ENCODE peak calls at places on chromosomes 12 and 14, in eight cellular contexts. One of them, this sample, is unnamed.

GRCh38 chr12:88763536-88764100 is 183.3 kb upstream of the KITLG start:
- DNase-seq in MCF 10A: no peak
- DNase-seq in T-helper 1 cell: no peak
- DNase-seq in RWPE1: no peak
- DNase-seq in pancreas: no peak
- DNase-seq in stimulated activated naive CD4-positive, alpha-beta T cell: no peak
- DNase-seq in GM06990: no peak
- DNase-seq in SK-N-MC: no peak
- DNase-seq in this sample: no peak

GRCh38 chr12:45409966-45410365 is 194.1 kb downstream of the ANO6 start:
- DNase-seq in T-helper 1 cell: no peak
- DNase-seq in GM06990: no peak
- DNase-seq in RWPE1: no peak
- DNase-seq in SK-N-MC: no peak
- DNase-seq in MCF 10A: no peak
- DNase-seq in pancreas: no peak
- DNase-seq in stimulated activated naive CD4-positive, alpha-beta T cell: no peak
- DNase-seq in this sample: no peak

GRCh38 chr12:7712841-7713442 is 1.7 kb downstream of the DPPA3 start:
- DNase-seq in MCF 10A: no peak
- DNase-seq in SK-N-MC: no peak
- DNase-seq in GM06990: no peak
- DNase-seq in RWPE1: no peak
- DNase-seq in pancreas: no peak
- DNase-seq in stimulated activated naive CD4-positive, alpha-beta T cell: no peak
- DNase-seq in T-helper 1 cell: no peak
- DNase-seq in this sample: no peak

GRCh38 chr14:99902925-99903324 is 109.7 kb downstream of the EML1 start:
- DNase-seq in GM06990: no peak
- DNase-seq in stimulated activated naive CD4-positive, alpha-beta T cell: no peak
- DNase-seq in RWPE1: no peak
- DNase-seq in SK-N-MC: no peak
- DNase-seq in MCF 10A: no peak
- DNase-seq in T-helper 1 cell: no peak
- DNase-seq in pancreas: no peak
- DNase-seq in this sample: no peak

GRCh38 chr12:132907216-132907615 is 19.8 kb upstream of the CHFR start:
- DNase-seq in stimulated activated naive CD4-positive, alpha-beta T cell: no peak
- DNase-seq in GM06990: no peak
- DNase-seq in pancreas: no peak
- DNase-seq in SK-N-MC: no peak
- DNase-seq in MCF 10A: no peak
- DNase-seq in T-helper 1 cell: no peak
- DNase-seq in RWPE1: no peak
- DNase-seq in this sample: no peak

GRCh38 chr12:61302282-61302681 is 957.9 kb upstream of the USP15 start:
- DNase-seq in MCF 10A: no peak
- DNase-seq in pancreas: no peak
- DNase-seq in T-helper 1 cell: no peak
- DNase-seq in SK-N-MC: no peak
- DNase-seq in RWPE1: no peak
- DNase-seq in GM06990: no peak
- DNase-seq in stimulated activated naive CD4-positive, alpha-beta T cell: no peak
- DNase-seq in this sample: no peak

GRCh38 chr12:78096909-78097597 is 266.4 kb downstream of the NAV3 start:
- DNase-seq in pancreas: no peak
- DNase-seq in MCF 10A: no peak
- DNase-seq in SK-N-MC: no peak
- DNase-seq in RWPE1: no peak
- DNase-seq in GM06990: no peak
- DNase-seq in stimulated activated naive CD4-positive, alpha-beta T cell: no peak
- DNase-seq in T-helper 1 cell: no peak
- DNase-seq in this sample: no peak

GRCh38 chr14:32370720-32371119 is 41.6 kb downstream of the AKAP6 start:
- DNase-seq in stimulated activated naive CD4-positive, alpha-beta T cell: no peak
- DNase-seq in T-helper 1 cell: no peak
- DNase-seq in RWPE1: peak
- DNase-seq in MCF 10A: peak
- DNase-seq in GM06990: no peak
- DNase-seq in SK-N-MC: no peak
- DNase-seq in pancreas: no peak
- DNase-seq in this sample: no peak

GRCh38 chr12:88860846-88861245 is 280.6 kb upstream of the KITLG start:
- DNase-seq in SK-N-MC: no peak
- DNase-seq in MCF 10A: no peak
- DNase-seq in pancreas: no peak
- DNase-seq in T-helper 1 cell: no peak
- DNase-seq in RWPE1: no peak
- DNase-seq in GM06990: no peak
- DNase-seq in stimulated activated naive CD4-positive, alpha-beta T cell: no peak
- DNase-seq in this sample: no peak

GRCh38 chr12:4545195-4545594 is 6.5 kb downstream of the RAD51AP1 start:
- DNase-seq in pancreas: no peak
- DNase-seq in MCF 10A: no peak
- DNase-seq in T-helper 1 cell: no peak
- DNase-seq in stimulated activated naive CD4-positive, alpha-beta T cell: no peak
- DNase-seq in SK-N-MC: no peak
- DNase-seq in RWPE1: no peak
- DNase-seq in GM06990: no peak
- DNase-seq in this sample: no peak

GRCh38 chr14:98808494-98809407 is 463.2 kb downstream of the BCL11B start:
- DNase-seq in SK-N-MC: no peak
- DNase-seq in MCF 10A: peak
- DNase-seq in pancreas: no peak
- DNase-seq in RWPE1: peak
- DNase-seq in T-helper 1 cell: no peak
- DNase-seq in GM06990: no peak
- DNase-seq in stimulated activated naive CD4-positive, alpha-beta T cell: no peak
- DNase-seq in this sample: no peak

GRCh38 chr12:130978785-130979184 is 25.1 kb downstream of the ADGRD1 start:
- DNase-seq in SK-N-MC: no peak
- DNase-seq in pancreas: no peak
- DNase-seq in GM06990: no peak
- DNase-seq in RWPE1: no peak
- DNase-seq in stimulated activated naive CD4-positive, alpha-beta T cell: no peak
- DNase-seq in MCF 10A: no peak
- DNase-seq in T-helper 1 cell: no peak
- DNase-seq in this sample: no peak

GRCh38 chr12:67765969-67766368 is 117.4 kb downstream of the DYRK2 start:
- DNase-seq in T-helper 1 cell: no peak
- DNase-seq in RWPE1: no peak
- DNase-seq in pancreas: no peak
- DNase-seq in GM06990: no peak
- DNase-seq in SK-N-MC: no peak
- DNase-seq in stimulated activated naive CD4-positive, alpha-beta T cell: no peak
- DNase-seq in MCF 10A: no peak
- DNase-seq in this sample: no peak

GRCh38 chr12:67048371-67048770 is 220.8 kb upstream of the CAND1 start:
- DNase-seq in pancreas: no peak
- DNase-seq in GM06990: no peak
- DNase-seq in stimulated activated naive CD4-positive, alpha-beta T cell: no peak
- DNase-seq in RWPE1: no peak
- DNase-seq in T-helper 1 cell: no peak
- DNase-seq in MCF 10A: peak
- DNase-seq in SK-N-MC: no peak
- DNase-seq in this sample: no peak

GRCh38 chr12:75130811-75131210 is 78.8 kb downstream of the KCNC2 start:
- DNase-seq in T-helper 1 cell: no peak
- DNase-seq in MCF 10A: peak
- DNase-seq in pancreas: no peak
- DNase-seq in GM06990: no peak
- DNase-seq in stimulated activated naive CD4-positive, alpha-beta T cell: no peak
- DNase-seq in RWPE1: peak
- DNase-seq in SK-N-MC: no peak
- DNase-seq in this sample: no peak

GRCh38 chr12:19507823-19508222 is 68.5 kb downstream of the AEBP2 start:
- DNase-seq in T-helper 1 cell: no peak
- DNase-seq in MCF 10A: peak
- DNase-seq in GM06990: no peak
- DNase-seq in SK-N-MC: no peak
- DNase-seq in RWPE1: no peak
- DNase-seq in stimulated activated naive CD4-positive, alpha-beta T cell: no peak
- DNase-seq in pancreas: no peak
- DNase-seq in this sample: no peak

GRCh38 chr12:21989819-21990412 is 48.7 kb upstream of the ABCC9 start:
- DNase-seq in MCF 10A: peak
- DNase-seq in SK-N-MC: no peak
- DNase-seq in stimulated activated naive CD4-positive, alpha-beta T cell: no peak
- DNase-seq in GM06990: no peak
- DNase-seq in pancreas: no peak
- DNase-seq in RWPE1: peak
- DNase-seq in T-helper 1 cell: no peak
- DNase-seq in this sample: no peak

GRCh38 chr12:64560395-64561301 is 49.6 kb upstream of the RASSF3 start:
- DNase-seq in GM06990: no peak
- DNase-seq in SK-N-MC: no peak
- DNase-seq in stimulated activated naive CD4-positive, alpha-beta T cell: no peak
- DNase-seq in MCF 10A: peak
- DNase-seq in pancreas: no peak
- DNase-seq in T-helper 1 cell: no peak
- DNase-seq in RWPE1: peak
- DNase-seq in this sample: no peak

GRCh38 chr12:52323001-52323400 is 1.8 kb upstream of the KRT83 start:
- DNase-seq in GM06990: no peak
- DNase-seq in stimulated activated naive CD4-positive, alpha-beta T cell: no peak
- DNase-seq in RWPE1: no peak
- DNase-seq in MCF 10A: no peak
- DNase-seq in SK-N-MC: no peak
- DNase-seq in pancreas: no peak
- DNase-seq in T-helper 1 cell: no peak
- DNase-seq in this sample: no peak

GRCh38 chr12:116426391-116427136 is 132.6 kb upstream of the MAP1LC3B2 start:
- DNase-seq in GM06990: no peak
- DNase-seq in T-helper 1 cell: no peak
- DNase-seq in RWPE1: peak
- DNase-seq in pancreas: no peak
- DNase-seq in MCF 10A: peak
- DNase-seq in stimulated activated naive CD4-positive, alpha-beta T cell: no peak
- DNase-seq in SK-N-MC: no peak
- DNase-seq in this sample: no peak

GRCh38 chr12:121223283-121223946 is 13.5 kb downstream of the P2RX4 start:
- DNase-seq in GM06990: no peak
- DNase-seq in RWPE1: no peak
- DNase-seq in pancreas: no peak
- DNase-seq in stimulated activated naive CD4-positive, alpha-beta T cell: peak
- DNase-seq in SK-N-MC: no peak
- DNase-seq in T-helper 1 cell: peak
- DNase-seq in MCF 10A: peak
- DNase-seq in this sample: peak

GRCh38 chr14:102318781-102319276 is 717 bp upstream of the ZNF839 start:
- DNase-seq in T-helper 1 cell: no peak
- DNase-seq in RWPE1: no peak
- DNase-seq in stimulated activated naive CD4-positive, alpha-beta T cell: no peak
- DNase-seq in MCF 10A: no peak
- DNase-seq in pancreas: no peak
- DNase-seq in GM06990: no peak
- DNase-seq in SK-N-MC: no peak
- DNase-seq in this sample: no peak

This sample was measured in central memory CD4-positive, alpha-beta T cell.